ENCODE peak calls at places on chromosome 16, in four cellular contexts. A is upper lobe of right lung, Y is Calu3, F is cardiac fibroblast. D is an unnamed sample.

GRCh38 chr16:19289805-19290490 is 4.4 kb downstream of the CLEC19A start:
- DNase-seq in A (no peak), Y (peak; percentile 5), F (no peak), D (no peak)

GRCh38 chr16:89944773-89945172 is 3.8 kb upstream of the DEF8 start:
- DNase-seq in Y (no peak), A (no peak), F (no peak), D (no peak)

GRCh38 chr16:67349172-67349571 is 22.6 kb downstream of the LRRC36 start:
- DNase-seq in Y (no peak), F (peak; percentile 29), A (no peak), D (peak; percentile 52)

GRCh38 chr16:3012828-3013420 is at the start of gene CLDN9:
- DNase-seq in F (no peak), Y (peak; percentile 73), A (peak; percentile 83), D (no peak)

GRCh38 chr16:23061669-23062068 is 87.6 kb downstream of the USP31 start:
- DNase-seq in F (no peak), A (no peak), Y (no peak), D (peak; percentile 32)

GRCh38 chr16:65274576-65274975 is 152.7 kb upstream of the CDH11 start:
- DNase-seq in A (no peak), F (no peak), Y (no peak), D (no peak)

GRCh38 chr16:27751676-27752075 is 201.7 kb downstream of the KATNIP start:
- DNase-seq in F (no peak), A (no peak), Y (no peak), D (no peak)

GRCh38 chr16:50273888-50274770 is 7.8 kb downstream of the ADCY7 start:
- DNase-seq in A (peak; percentile 76), Y (no peak), F (no peak), D (no peak)

GRCh38 chr16:66517586-66518263 is 32.2 kb downstream of the TK2 start:
- DNase-seq in Y (no peak), A (no peak), F (no peak), D (no peak)

DNA sequence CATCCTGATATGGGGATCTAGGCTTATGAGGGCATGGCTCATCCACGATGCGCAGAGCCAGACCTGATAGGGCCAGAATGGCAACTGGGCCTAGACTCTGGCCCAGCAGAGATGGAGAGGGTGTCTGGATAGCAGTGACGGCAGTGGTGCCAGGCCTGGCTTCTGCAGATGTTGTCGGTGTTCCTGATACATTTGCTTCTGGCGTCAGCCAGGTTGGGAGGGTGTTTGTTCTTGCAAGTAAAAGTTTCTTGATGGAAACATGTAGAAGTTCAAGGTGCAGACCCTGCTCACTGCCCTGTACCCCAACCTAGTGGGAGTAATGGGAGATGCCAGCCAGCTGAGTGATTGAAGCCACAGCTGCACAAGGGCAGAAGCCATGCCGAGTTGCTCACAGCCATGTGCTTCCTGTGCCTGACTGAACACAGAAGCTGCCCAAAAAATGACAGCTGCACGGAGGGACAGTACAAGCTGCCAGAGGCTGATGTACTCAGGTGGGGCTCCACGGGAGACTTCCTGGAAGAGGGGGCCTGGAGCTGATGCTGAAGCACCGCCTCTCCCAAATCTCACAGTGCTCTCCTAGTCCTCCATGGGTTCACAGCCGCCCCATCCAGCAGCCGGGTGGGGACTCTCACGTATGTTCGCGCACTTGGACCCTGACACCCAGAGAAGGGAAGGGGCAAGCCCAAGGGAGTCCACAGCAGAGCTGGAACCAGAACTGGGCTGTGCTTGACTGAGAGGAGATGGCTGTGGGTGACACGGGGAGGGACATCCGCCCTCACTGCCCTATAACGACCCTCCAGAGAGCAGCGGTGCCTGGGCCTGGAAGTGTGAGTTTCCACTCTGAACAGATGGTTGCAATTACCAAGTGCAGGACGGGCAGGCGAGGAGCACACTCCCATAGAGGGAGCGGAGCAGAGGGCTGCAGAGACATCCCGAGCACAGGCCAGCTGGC is 78.7 kb downstream of the N4BP1 start:
- DNase-seq in A (peak; percentile 23), F (peak; percentile 60), Y (no peak), D (peak; percentile 57)
- TF ChIP-seq CTCF in A (no peak), F (no peak), Y (no peak), D (no peak)

DNA sequence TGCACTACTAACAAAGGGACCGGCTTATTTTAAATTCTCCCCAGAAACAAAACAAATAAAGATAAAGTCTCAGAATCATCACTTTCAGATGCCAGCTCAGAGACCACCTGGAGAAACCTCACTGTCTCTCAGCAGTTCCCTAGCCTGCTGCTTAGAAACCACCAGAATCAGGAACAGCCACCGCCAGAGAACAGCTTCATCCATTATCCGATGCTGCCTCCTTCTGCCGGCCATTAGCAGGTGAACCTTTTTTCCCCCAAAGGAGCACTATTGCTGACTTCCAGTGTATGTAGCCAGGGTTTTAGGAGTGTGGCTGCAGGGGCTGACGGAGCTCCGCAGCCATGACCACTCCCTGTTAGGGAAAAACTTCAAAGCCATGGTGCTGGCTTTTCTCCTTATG is 171.2 kb upstream of the DYNLRB2 start:
- DNase-seq in Y (peak; percentile 22), F (peak; percentile 58), A (no peak), D (peak; percentile 81)
- TF ChIP-seq CTCF in Y (peak; percentile 29), F (peak; percentile 65), A (peak; percentile 48), D (peak; percentile 91)

GRCh38 chr16:47141773-47142468 is 1.8 kb downstream of the NETO2 start:
- DNase-seq in Y (peak; percentile 93), A (peak; percentile 86), F (peak; percentile 85), D (peak; percentile 92)

GRCh38 chr16:47144559-47144877 is 773 bp upstream of the NETO2 start:
- DNase-seq in F (no peak), Y (no peak), A (no peak), D (no peak)

GRCh38 chr16:47142469-47143328 is 1.0 kb downstream of the NETO2 start:
- DNase-seq in A (peak; percentile 66), Y (peak; percentile 39), F (peak; percentile 38), D (peak; percentile 62)

GRCh38 chr16:47143329-47143676 is 442 bp downstream of the NETO2 start:
- DNase-seq in A (peak; percentile 76), Y (peak; percentile 90), F (peak; percentile 74), D (peak; percentile 68)

GRCh38 chr16:47143677-47144558 is at the start of gene NETO2:
- DNase-seq in Y (peak; percentile 76), F (peak; percentile 63), A (peak; percentile 80), D (peak; percentile 58)
- TF ChIP-seq CTCF in Y (peak; percentile 60), F (peak; percentile 77), A (peak; percentile 47), D (peak; percentile 75)

DNA sequence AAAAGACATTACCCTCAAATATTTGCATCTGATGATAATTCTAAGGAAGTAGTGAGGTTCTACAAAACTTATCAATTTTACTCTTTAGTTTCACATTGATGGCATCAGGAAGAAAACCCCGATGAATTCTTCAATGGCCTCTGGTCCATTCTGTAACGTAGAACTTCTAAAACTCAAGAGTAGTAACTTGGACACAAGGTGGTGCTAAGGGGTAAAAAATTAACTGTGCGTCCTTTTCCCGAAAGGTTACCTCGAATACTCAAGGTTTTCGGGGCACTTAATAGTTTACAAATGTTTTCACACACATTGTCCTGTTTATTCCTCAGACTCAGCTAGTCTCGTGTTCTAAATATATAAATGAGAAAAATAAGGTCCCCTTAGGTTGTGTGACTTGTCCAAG is 517.3 kb upstream of the ZFHX3 start:
- DNase-seq in Y (peak; percentile 19), A (no peak), F (no peak), D (peak; percentile 1)
- TF ChIP-seq CTCF in Y (no peak), A (no peak), F (no peak), D (peak; percentile 11)

DNA sequence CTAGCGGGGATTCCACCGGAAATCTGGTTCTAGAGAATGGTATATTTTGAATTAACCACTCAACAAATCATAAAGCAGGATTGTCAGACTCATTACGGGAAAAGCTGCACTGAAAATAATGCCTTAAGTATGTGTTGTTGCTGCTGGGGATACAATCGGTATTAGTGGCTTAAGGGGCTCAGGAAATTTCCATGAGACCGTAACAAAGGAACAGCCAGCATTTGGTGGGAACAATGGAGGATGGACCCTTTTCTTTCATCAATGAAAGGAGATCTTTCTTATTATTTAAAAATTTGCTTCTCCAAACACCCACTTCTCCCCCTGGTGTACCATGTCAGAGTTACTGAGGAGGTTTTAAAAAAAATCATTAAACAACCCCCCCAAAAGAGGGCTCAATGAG is 342.6 kb upstream of the ZFHX3 start:
- DNase-seq in A (no peak), Y (no peak), F (no peak), D (no peak)
- TF ChIP-seq CTCF in A (no peak), Y (no peak), F (no peak), D (no peak)

GRCh38 chr16:84391151-84391873 is 23.0 kb downstream of the ATP2C2 start:
- DNase-seq in Y (no peak), F (peak; percentile 45), A (peak; percentile 30), D (peak; percentile 21)
- TF ChIP-seq CTCF in Y (no peak), F (no peak), A (no peak), D (no peak)

DNA sequence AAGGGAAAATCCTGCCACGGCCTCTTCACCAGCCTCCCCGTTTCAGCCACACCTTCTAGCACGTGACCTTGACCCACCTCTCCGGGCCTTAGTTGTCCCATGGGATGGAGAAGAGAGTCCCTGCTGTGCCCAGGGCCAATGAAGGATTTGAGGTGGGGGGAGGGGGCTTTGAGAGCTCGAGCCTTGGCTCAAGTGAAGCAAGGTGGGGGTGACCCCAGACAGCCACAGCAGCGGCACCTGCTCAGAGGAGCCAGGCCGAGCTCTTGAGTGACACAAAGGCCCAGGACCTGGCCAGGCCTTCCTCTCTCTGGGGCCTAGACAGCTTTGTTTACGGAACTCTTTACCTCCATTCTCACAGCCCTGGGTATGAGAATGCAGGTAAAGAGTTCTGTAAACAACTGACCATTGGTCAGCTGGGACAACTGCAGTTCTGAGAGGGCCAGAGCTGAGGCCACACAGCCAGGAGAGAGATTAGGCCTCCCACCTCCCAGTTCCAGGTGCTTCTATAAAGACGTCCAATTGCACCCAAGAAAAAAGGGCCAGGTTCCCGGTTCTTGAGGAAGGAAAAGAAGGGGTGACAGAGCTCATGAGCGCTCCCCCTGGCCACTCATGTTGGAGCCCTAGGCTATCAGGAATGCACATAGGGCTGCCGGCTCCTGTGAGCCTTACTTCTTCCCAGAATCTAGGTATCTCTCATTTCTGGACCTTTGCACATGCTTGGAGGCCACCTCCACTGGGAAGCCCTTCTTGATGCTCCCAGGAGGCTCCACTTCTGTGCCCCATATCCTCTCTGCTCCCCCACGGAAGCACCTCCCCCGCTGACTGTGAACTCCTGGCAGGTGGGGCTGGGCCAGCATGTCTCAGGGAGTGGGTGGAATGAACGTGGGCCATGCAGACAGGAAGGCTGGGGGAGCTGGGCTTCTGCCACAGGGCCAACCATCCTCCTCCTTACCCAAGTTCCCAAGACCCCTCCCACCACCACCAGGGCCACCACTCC is 13.2 kb downstream of the CNGB1 start:
- DNase-seq in F (no peak), A (peak; percentile 62), Y (no peak), D (no peak)
- TF ChIP-seq CTCF in F (no peak), A (no peak), Y (no peak), D (no peak)

DNA sequence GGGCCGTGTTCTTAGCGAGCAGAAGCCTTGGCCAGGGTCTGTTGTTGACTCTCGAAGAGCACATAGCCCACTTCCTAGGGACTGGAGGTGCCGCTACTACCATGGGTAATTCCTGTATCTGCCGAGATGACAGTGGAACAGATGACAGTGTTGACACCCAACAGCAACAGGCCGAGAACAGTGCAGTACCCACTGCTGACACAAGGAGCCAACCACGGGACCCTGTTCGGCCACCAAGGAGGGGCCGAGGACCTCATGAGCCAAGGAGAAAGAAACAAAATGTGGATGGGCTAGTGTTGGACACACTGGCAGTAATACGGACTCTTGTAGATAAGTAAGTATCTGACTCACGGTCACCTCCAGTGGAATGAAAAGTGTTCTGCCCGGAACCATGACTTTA is 18.5 kb downstream of the RSPRY1 start:
- DNase-seq in F (no peak), Y (no peak), A (no peak), D (no peak)
- TF ChIP-seq CTCF in F (peak; percentile 2), Y (peak; percentile 32), A (no peak), D (no peak)

GRCh38 chr16:70644763-70645597 is 1.4 kb upstream of the IL34 start:
- DNase-seq in A (no peak), Y (peak; percentile 25), F (no peak), D (no peak)
- TF ChIP-seq CTCF in A (no peak), Y (no peak), F (no peak), D (no peak)

GRCh38 chr16:85917012-85917411 is 18.1 kb downstream of the IRF8 start:
- DNase-seq in Y (no peak), F (no peak), A (no peak), D (no peak)
- TF ChIP-seq CTCF in Y (peak; percentile 19), F (peak; percentile 5), A (peak; percentile 18), D (peak; percentile 23)

D was measured in choroid plexus epithelial cell.